ENCODE peak calls at places on chromosomes 6 and 20, in five cellular contexts. One of them, this sample, is unnamed.

GRCh38 chr6:167543602-167544506 is 219.0 kb downstream of the TTLL2 start:
- DNase-seq in spleen: no peak
- DNase-seq in HCT116: no peak
- DNase-seq in K562: no peak
- DNase-seq in GM23338: no peak
- DNase-seq in this sample: peak; percentile 88

GRCh38 chr6:5006182-5006581 is 2.3 kb upstream of the RPP40 start:
- DNase-seq in GM23338: no peak
- DNase-seq in spleen: no peak
- DNase-seq in HCT116: no peak
- DNase-seq in K562: no peak
- DNase-seq in this sample: no peak

GRCh38 chr6:27177454-27178000 is 70.0 kb upstream of the PRSS16 start:
- DNase-seq in spleen: peak; percentile 93
- DNase-seq in HCT116: peak; percentile 87
- DNase-seq in GM23338: peak; percentile 94
- DNase-seq in K562: peak; percentile 73
- DNase-seq in this sample: peak; percentile 92

GRCh38 chr6:133697666-133698065 is 191.2 kb upstream of the TCF21 start:
- DNase-seq in GM23338: no peak
- DNase-seq in HCT116: no peak
- DNase-seq in spleen: no peak
- DNase-seq in K562: peak; percentile 8
- DNase-seq in this sample: no peak

GRCh38 chr20:49768204-49769124 is 44.2 kb upstream of the SLC9A8 start:
- DNase-seq in K562: no peak
- DNase-seq in spleen: no peak
- DNase-seq in HCT116: no peak
- DNase-seq in GM23338: peak; percentile 95
- DNase-seq in this sample: peak; percentile 89

GRCh38 chr6:109690373-109690739 is 646 bp downstream of the AK9 start:
- DNase-seq in GM23338: peak; percentile 96
- DNase-seq in spleen: peak; percentile 94
- DNase-seq in K562: peak; percentile 45
- DNase-seq in HCT116: no peak
- DNase-seq in this sample: peak; percentile 81

GRCh38 chr20:62886709-62887058 is 25.1 kb upstream of the TCFL5 start:
- DNase-seq in HCT116: no peak
- DNase-seq in spleen: no peak
- DNase-seq in GM23338: no peak
- DNase-seq in K562: no peak
- DNase-seq in this sample: no peak

GRCh38 chr6:135701426-135701825 is 150.1 kb upstream of the PDE7B start:
- DNase-seq in HCT116: no peak
- DNase-seq in K562: no peak
- DNase-seq in spleen: no peak
- DNase-seq in GM23338: no peak
- DNase-seq in this sample: no peak

GRCh38 chr6:136592930-136593673 is 42.9 kb upstream of the MAP7 start:
- DNase-seq in HCT116: no peak
- DNase-seq in K562: no peak
- DNase-seq in GM23338: no peak
- DNase-seq in spleen: no peak
- DNase-seq in this sample: no peak

GRCh38 chr20:23061713-23062561 is 12.5 kb upstream of the THBD start:
- DNase-seq in spleen: no peak
- DNase-seq in K562: peak; percentile 65
- DNase-seq in HCT116: no peak
- DNase-seq in GM23338: peak; percentile 78
- DNase-seq in this sample: peak; percentile 78

GRCh38 chr6:169495601-169496000 is 206.2 kb downstream of the WDR27 start:
- DNase-seq in HCT116: no peak
- DNase-seq in K562: no peak
- DNase-seq in GM23338: no peak
- DNase-seq in spleen: no peak
- DNase-seq in this sample: no peak

GRCh38 chr6:34602318-34603111 is 46.4 kb upstream of the SPDEF start:
- DNase-seq in K562: no peak
- DNase-seq in GM23338: no peak
- DNase-seq in HCT116: no peak
- DNase-seq in spleen: no peak
- DNase-seq in this sample: no peak

GRCh38 chr6:71038966-71039365 is 82.1 kb upstream of the B3GAT2 start:
- DNase-seq in spleen: no peak
- DNase-seq in HCT116: no peak
- DNase-seq in K562: no peak
- DNase-seq in GM23338: no peak
- DNase-seq in this sample: no peak

GRCh38 chr6:105669232-105669631 is 266.4 kb upstream of the PREP start:
- DNase-seq in GM23338: peak; percentile 7
- DNase-seq in HCT116: no peak
- DNase-seq in K562: no peak
- DNase-seq in spleen: no peak
- DNase-seq in this sample: no peak

GRCh38 chr6:71886184-71887005 is at the start of gene RIMS1:
- DNase-seq in HCT116: no peak
- DNase-seq in K562: no peak
- DNase-seq in spleen: peak; percentile 63
- DNase-seq in GM23338: peak; percentile 82
- DNase-seq in this sample: peak; percentile 55

GRCh38 chr6:156808287-156808686 is 31.1 kb downstream of the ARID1B start:
- DNase-seq in GM23338: peak; percentile 49
- DNase-seq in spleen: no peak
- DNase-seq in HCT116: no peak
- DNase-seq in K562: peak; percentile 53
- DNase-seq in this sample: no peak

GRCh38 chr6:23016701-23017100 is 447.3 kb downstream of the HDGFL1 start:
- DNase-seq in GM23338: no peak
- DNase-seq in K562: no peak
- DNase-seq in HCT116: no peak
- DNase-seq in spleen: no peak
- DNase-seq in this sample: no peak

GRCh38 chr20:5797843-5798462 is 47.8 kb downstream of the SHLD1 start:
- DNase-seq in HCT116: no peak
- DNase-seq in K562: no peak
- DNase-seq in GM23338: no peak
- DNase-seq in spleen: peak; percentile 83
- DNase-seq in this sample: no peak

DNA sequence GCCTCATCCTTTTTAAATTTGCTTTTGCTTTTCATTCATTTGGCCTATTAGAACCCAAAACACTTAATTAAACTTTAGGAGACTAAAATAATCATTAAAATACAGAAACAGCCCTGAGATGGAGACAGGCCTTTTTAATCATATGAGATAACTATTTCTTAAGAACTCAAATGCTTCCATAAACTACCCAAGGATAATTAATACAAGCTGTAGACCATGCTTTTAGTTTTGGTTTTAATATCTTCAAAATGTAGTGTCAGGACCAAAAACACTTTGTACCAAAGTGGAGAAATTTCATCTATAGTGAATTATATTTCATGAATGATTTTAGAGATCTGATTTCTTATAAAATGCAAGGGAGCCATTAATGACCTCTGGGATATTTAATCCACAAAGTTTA is 166.4 kb downstream of the KIF6 start:
- DNase-seq in GM23338: no peak
- DNase-seq in HCT116: no peak
- DNase-seq in K562: no peak
- DNase-seq in spleen: no peak
- DNase-seq in this sample: no peak
- TF ChIP-seq POLR2AphosphoS5 in GM23338: no peak
- TF ChIP-seq POLR2AphosphoS5 in HCT116: no peak
- TF ChIP-seq POLR2AphosphoS5 in K562: no peak
- TF ChIP-seq POLR2AphosphoS5 in spleen: no peak
- TF ChIP-seq POLR2AphosphoS5 in this sample: no peak

GRCh38 chr6:125924697-125925358 is 31.7 kb upstream of the HINT3 start:
- DNase-seq in spleen: no peak
- DNase-seq in GM23338: no peak
- DNase-seq in K562: no peak
- DNase-seq in HCT116: no peak
- DNase-seq in this sample: no peak
- TF ChIP-seq POLR2AphosphoS5 in spleen: no peak
- TF ChIP-seq POLR2AphosphoS5 in GM23338: no peak
- TF ChIP-seq POLR2AphosphoS5 in K562: no peak
- TF ChIP-seq POLR2AphosphoS5 in HCT116: no peak
- TF ChIP-seq POLR2AphosphoS5 in this sample: no peak

GRCh38 chr20:2771631-2772080 is 28.8 kb downstream of the CPXM1 start:
- DNase-seq in HCT116: no peak
- DNase-seq in spleen: no peak
- DNase-seq in K562: no peak
- DNase-seq in GM23338: peak; percentile 44
- DNase-seq in this sample: no peak
- TF ChIP-seq POLR2AphosphoS5 in HCT116: no peak
- TF ChIP-seq POLR2AphosphoS5 in spleen: no peak
- TF ChIP-seq POLR2AphosphoS5 in K562: no peak
- TF ChIP-seq POLR2AphosphoS5 in GM23338: no peak
- TF ChIP-seq POLR2AphosphoS5 in this sample: no peak

DNA sequence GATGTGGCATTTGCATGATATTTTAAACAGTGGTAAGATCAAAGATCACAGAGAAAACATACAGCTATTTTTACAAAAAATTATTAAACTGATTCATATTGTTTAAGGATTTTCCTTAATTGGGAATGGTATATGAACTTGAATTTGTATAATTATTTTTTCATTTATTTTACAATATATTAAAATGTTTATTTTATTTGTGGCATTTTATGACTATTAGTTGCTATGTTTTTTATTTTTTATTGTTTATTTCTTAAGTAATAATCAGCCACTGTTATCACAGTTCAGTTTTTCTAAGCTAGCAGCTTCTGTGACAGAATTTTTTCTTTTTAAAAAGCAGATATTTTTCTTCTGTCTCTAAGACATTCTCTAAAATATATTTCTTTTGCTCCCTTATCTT is 387.0 kb upstream of the KHDRBS2 start:
- DNase-seq in spleen: no peak
- DNase-seq in HCT116: no peak
- DNase-seq in GM23338: no peak
- DNase-seq in K562: no peak
- DNase-seq in this sample: no peak
- TF ChIP-seq POLR2AphosphoS5 in spleen: no peak
- TF ChIP-seq POLR2AphosphoS5 in HCT116: no peak
- TF ChIP-seq POLR2AphosphoS5 in GM23338: no peak
- TF ChIP-seq POLR2AphosphoS5 in K562: no peak
- TF ChIP-seq POLR2AphosphoS5 in this sample: no peak

DNA sequence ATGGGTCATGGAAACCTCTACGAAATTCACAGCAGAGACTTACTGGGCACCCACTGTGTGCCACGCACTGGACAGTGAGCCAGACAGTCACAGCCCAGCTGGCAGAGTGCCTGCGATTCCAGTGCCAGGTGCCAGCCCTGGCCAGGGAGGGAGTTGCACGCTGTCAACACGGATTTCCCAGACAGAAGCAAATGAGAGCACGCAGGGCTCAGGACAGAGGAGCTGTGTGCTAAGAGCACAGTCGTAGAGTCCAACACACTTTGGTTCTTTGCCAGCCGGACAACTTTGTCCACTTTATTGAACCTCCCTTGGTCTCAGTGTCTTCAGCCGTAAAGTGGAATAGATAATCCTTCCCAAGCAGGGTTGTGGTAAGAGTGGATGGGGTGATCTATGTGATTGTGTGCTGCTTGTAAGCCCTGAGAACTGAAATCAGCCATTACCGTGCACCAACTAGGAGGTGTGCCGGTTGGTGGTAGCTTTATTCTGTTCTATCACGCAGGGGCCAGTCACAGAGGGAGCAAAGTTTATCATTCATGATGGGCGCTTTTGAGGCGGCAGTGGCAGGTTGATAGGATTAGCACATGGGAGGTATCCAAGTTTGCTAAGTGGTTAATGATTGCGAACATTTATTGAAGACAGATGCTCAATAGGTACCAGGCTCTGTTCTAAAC is 40.6 kb downstream of the SIRPA start:
- DNase-seq in spleen: no peak
- DNase-seq in GM23338: no peak
- DNase-seq in HCT116: no peak
- DNase-seq in K562: no peak
- DNase-seq in this sample: peak; percentile 80
- TF ChIP-seq POLR2AphosphoS5 in spleen: no peak
- TF ChIP-seq POLR2AphosphoS5 in GM23338: no peak
- TF ChIP-seq POLR2AphosphoS5 in HCT116: no peak
- TF ChIP-seq POLR2AphosphoS5 in K562: no peak
- TF ChIP-seq POLR2AphosphoS5 in this sample: no peak

GRCh38 chr6:7052441-7052936 is 55.3 kb upstream of the RREB1 start:
- DNase-seq in K562: no peak
- DNase-seq in HCT116: no peak
- DNase-seq in spleen: peak; percentile 83
- DNase-seq in GM23338: peak; percentile 57
- DNase-seq in this sample: peak; percentile 80

GRCh38 chr6:7062445-7063162 is 45.2 kb upstream of the RREB1 start:
- DNase-seq in GM23338: no peak
- DNase-seq in HCT116: no peak
- DNase-seq in K562: no peak
- DNase-seq in spleen: no peak
- DNase-seq in this sample: no peak

GRCh38 chr6:7053125-7053784 is 54.5 kb upstream of the RREB1 start:
- DNase-seq in GM23338: no peak
- DNase-seq in HCT116: no peak
- DNase-seq in K562: peak; percentile 56
- DNase-seq in spleen: no peak
- DNase-seq in this sample: no peak

GRCh38 chr6:7060769-7061516 is 46.8 kb upstream of the RREB1 start:
- DNase-seq in spleen: no peak
- DNase-seq in K562: no peak
- DNase-seq in HCT116: peak; percentile 10
- DNase-seq in GM23338: no peak
- DNase-seq in this sample: no peak

DNA sequence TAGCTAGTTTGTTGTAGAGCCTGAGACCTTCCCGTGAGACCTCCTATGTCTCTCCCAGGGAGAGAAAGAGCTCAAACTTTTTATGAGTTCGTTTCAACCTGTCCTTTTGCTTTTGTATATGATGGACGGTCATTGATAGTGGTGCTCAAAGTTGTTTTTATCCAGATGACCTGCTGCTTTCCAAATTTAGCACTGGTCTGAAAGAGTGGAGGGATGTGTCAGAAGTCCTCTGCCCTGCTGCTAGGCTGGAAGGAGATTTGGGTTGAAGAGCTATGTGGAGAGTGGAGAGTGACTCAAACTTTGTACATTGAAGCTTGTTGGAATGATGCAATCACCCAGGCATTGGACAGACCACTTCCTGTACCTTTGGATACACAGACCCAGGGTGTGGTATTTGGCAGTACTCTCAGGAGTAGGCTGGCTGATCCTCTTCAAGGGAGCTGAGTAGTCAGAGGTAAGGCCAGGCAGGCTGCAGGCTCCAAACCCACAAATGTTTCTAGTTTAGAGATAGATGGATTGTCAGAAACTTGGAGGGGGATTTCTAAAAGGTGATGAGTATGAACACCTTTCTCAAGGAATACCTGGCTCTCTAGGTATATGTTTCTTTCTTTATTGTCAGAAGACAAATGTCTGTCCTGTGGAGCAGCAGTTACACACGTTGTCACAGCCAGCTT is 49.4 kb upstream of the RREB1 start:
- DNase-seq in K562: peak; percentile 92
- DNase-seq in spleen: no peak
- DNase-seq in HCT116: peak; percentile 97
- DNase-seq in GM23338: no peak
- DNase-seq in this sample: no peak
- TF ChIP-seq POLR2AphosphoS5 in K562: peak; percentile 51
- TF ChIP-seq POLR2AphosphoS5 in spleen: no peak
- TF ChIP-seq POLR2AphosphoS5 in HCT116: peak; percentile 90
- TF ChIP-seq POLR2AphosphoS5 in GM23338: no peak
- TF ChIP-seq POLR2AphosphoS5 in this sample: no peak

This sample was measured in sigmoid colon.